ENCODE peak calls at places on chromosomes 16 and 17, in six cellular contexts. Z, A, P, O, T and V are unnamed samples.

GRCh38 chr17:57604771-57605733 is 140.0 kb downstream of the CCDC182 start:
- DNase-seq in T (peak), P (no peak), O (peak), Z (peak), A (no peak), V (no peak)

GRCh38 chr16:48607056-48607825 is 2.7 kb downstream of the N4BP1 start:
- DNase-seq in T (no peak), P (no peak), A (peak), O (no peak), Z (no peak), V (peak)

GRCh38 chr16:86669937-86670772 is 91.8 kb downstream of the FOXL1 start:
- DNase-seq in Z (no peak), P (no peak), A (no peak), T (no peak), O (no peak), V (no peak)

GRCh38 chr17:74113326-74113725 is 90.2 kb upstream of the RPL38 start:
- DNase-seq in A (no peak), T (no peak), P (no peak), O (no peak), Z (no peak), V (no peak)

GRCh38 chr17:29050176-29050575 is 7.2 kb downstream of the PIPOX start:
- DNase-seq in P (no peak), A (no peak), O (no peak), Z (no peak), T (no peak), V (no peak)

GRCh38 chr17:80773243-80773991 is 218.2 kb upstream of the CHMP6 start:
- DNase-seq in T (peak), P (no peak), A (no peak), O (no peak), Z (no peak), V (no peak)

GRCh38 chr16:12354296-12354818 is 377.8 kb downstream of the SNX29 start:
- DNase-seq in T (no peak), A (no peak), Z (no peak), P (no peak), O (no peak), V (no peak)

GRCh38 chr16:49443576-49443975 is 70.0 kb downstream of the C16orf78 start:
- DNase-seq in O (no peak), T (no peak), P (no peak), Z (no peak), A (no peak), V (no peak)

GRCh38 chr16:53482123-53482522 is 20.9 kb downstream of the AKTIP start:
- DNase-seq in O (no peak), Z (no peak), A (no peak), T (no peak), P (no peak), V (no peak)

GRCh38 chr17:2244545-2245525 is 58.8 kb downstream of the SMG6 start:
- DNase-seq in P (peak), Z (peak), O (peak), T (peak), A (peak), V (peak)

GRCh38 chr17:80781851-80782277 is 209.8 kb upstream of the CHMP6 start:
- DNase-seq in P (no peak), Z (no peak), A (no peak), O (no peak), T (peak), V (no peak)

GRCh38 chr17:6427284-6427781 is 7.6 kb downstream of the AIPL1 start:
- DNase-seq in T (no peak), P (no peak), A (peak), Z (peak), O (no peak), V (peak)

GRCh38 chr16:81880816-81881215 is 101.7 kb downstream of the PLCG2 start:
- DNase-seq in O (no peak), A (no peak), Z (no peak), P (no peak), T (no peak), V (no peak)

GRCh38 chr16:13305019-13305755 is 403.8 kb downstream of the SHISA9 start:
- DNase-seq in T (no peak), O (no peak), Z (no peak), A (no peak), P (no peak), V (peak)

GRCh38 chr16:49108611-49109010 is 173.0 kb downstream of the CBLN1 start:
- DNase-seq in O (no peak), Z (no peak), T (no peak), P (no peak), A (no peak), V (no peak)

GRCh38 chr16:12942861-12943260 is 41.5 kb downstream of the SHISA9 start:
- DNase-seq in Z (no peak), A (no peak), O (no peak), P (no peak), T (no peak), V (no peak)

GRCh38 chr17:48095611-48096010 is 5.7 kb downstream of the CBX1 start:
- DNase-seq in Z (no peak), T (no peak), P (no peak), A (no peak), O (no peak), V (no peak)

GRCh38 chr16:31467151-31467550 is 4.8 kb upstream of the TGFB1I1 start:
- DNase-seq in Z (peak), T (peak), A (no peak), P (no peak), O (peak), V (no peak)

GRCh38 chr17:73492125-73492801 is 152.0 kb downstream of the SDK2 start:
- DNase-seq in A (no peak), Z (no peak), P (no peak), T (no peak), O (no peak), V (no peak)

GRCh38 chr16:77745972-77746371 is 23.7 kb downstream of the NUDT7 start:
- DNase-seq in T (no peak), O (no peak), Z (no peak), P (no peak), A (no peak), V (no peak)

GRCh38 chr17:33055746-33056145 is 64.1 kb downstream of the SPACA3 start:
- DNase-seq in T (no peak), A (no peak), Z (no peak), P (no peak), O (no peak), V (no peak)

GRCh38 chr17:33056392-33057146 is 64.9 kb downstream of the SPACA3 start:
- DNase-seq in T (no peak), O (no peak), A (no peak), Z (no peak), P (no peak), V (no peak)

GRCh38 chr17:33052856-33053255 is 61.2 kb downstream of the SPACA3 start:
- DNase-seq in Z (no peak), T (no peak), P (no peak), A (no peak), O (no peak), V (no peak)

GRCh38 chr17:33055171-33055611 is 63.5 kb downstream of the SPACA3 start:
- DNase-seq in P (no peak), O (no peak), Z (no peak), A (no peak), T (no peak), V (no peak)

DNA sequence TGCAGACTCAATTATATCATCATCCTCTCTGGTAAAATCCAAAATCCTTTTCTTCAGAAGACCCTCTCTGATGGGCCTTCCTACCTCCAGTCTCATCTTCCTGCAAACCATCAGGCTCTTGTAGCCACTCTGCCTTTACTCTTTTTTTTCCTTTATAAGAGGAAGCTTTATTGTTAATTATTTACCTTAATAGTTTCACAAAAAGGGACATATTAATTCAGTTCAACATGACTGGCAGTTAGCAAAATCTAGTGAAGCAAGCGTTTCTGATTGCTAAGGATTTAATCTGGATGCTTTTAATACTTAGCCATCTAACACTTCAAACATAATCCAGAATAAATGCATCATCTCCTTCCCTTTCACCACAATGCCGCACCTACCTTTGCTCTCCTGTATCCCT is 62.0 kb downstream of the SPACA3 start:
- DNase-seq in T (no peak), Z (no peak), A (no peak), O (no peak), P (no peak), V (no peak)
- TF ChIP-seq CTCF in T (no peak), Z (no peak), A (no peak), O (no peak), P (no peak), V (no peak)

GRCh38 chr16:72752004-72752695 is 295.8 kb downstream of the ZFHX3 start:
- DNase-seq in A (no peak), P (no peak), T (no peak), O (no peak), Z (no peak), V (no peak)
- TF ChIP-seq CTCF in A (no peak), P (no peak), T (no peak), O (no peak), Z (no peak), V (no peak)

GRCh38 chr16:85140455-85141012 is 28.3 kb upstream of the CIBAR2 start:
- DNase-seq in O (no peak), Z (no peak), P (no peak), T (no peak), A (no peak), V (no peak)
- TF ChIP-seq CTCF in O (no peak), Z (no peak), P (no peak), T (no peak), A (no peak), V (no peak)

GRCh38 chr17:18949566-18949965 is 2.4 kb upstream of the SLC5A10 start:
- DNase-seq in Z (no peak), O (no peak), P (no peak), A (no peak), T (no peak), V (no peak)

GRCh38 chr17:18950944-18951905 is 740 bp upstream of the SLC5A10 start:
- DNase-seq in O (no peak), T (no peak), P (no peak), Z (no peak), A (no peak), V (no peak)

GRCh38 chr17:18953231-18953728 is 1.3 kb downstream of the SLC5A10 start:
- DNase-seq in P (no peak), O (peak), A (no peak), Z (no peak), T (no peak), V (no peak)

GRCh38 chr17:18954321-18954720 is 2.4 kb downstream of the SLC5A10 start:
- DNase-seq in T (no peak), Z (no peak), P (no peak), O (peak), A (no peak), V (no peak)

DNA sequence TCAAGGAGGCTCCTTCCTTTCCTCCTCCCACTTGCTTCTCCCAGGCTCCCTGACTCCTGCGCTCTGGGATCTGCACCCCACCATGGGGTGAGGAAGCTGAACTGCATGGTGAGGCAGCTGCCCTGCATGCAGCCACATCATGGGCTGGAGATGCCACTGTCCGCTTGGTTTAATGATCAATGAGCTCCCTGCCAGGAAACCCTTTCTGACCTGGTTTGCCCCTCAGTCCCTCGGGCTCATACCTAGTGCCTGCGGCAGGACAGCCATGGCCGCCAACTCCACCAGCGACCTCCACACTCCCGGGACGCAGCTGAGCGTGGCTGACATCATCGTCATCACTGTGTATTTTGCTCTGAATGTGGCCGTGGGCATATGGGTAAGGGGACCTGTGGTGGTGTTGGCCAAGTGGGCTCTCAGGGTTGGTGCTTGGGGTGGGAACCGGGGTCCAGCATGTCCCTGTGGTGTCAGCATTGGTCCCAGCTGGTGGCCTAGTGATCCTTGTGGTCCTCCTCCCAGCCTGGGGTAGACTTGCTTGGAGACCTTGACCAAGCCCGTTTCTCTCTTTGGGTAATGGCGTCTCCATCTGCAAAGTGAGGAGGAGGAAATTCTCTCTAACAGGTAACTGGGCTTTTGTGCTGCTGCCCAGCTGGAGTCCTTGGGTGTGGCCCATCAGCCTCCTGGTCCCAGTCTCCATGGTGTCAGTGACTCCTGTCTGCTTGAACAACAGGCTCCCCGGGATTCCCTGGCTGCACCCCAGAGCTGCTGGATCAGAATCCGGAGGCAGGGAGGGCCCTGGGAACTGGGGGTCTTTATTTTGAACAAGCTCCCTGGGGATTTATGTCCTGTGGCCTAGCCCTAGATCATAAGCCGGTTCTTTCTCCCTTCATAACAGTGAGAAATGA is at the start of gene SLC5A10:
- DNase-seq in Z (no peak), A (no peak), P (no peak), O (peak), T (no peak), V (no peak)
- TF ChIP-seq CTCF in Z (no peak), A (peak), P (no peak), O (no peak), T (no peak), V (no peak)

GRCh38 chr16:2785101-2785991 is 2.0 kb downstream of the PRSS33 start:
- DNase-seq in O (peak), Z (peak), T (peak), A (no peak), P (peak), V (no peak)
- TF ChIP-seq CTCF in O (no peak), Z (no peak), T (no peak), A (peak), P (no peak), V (no peak)

DNA sequence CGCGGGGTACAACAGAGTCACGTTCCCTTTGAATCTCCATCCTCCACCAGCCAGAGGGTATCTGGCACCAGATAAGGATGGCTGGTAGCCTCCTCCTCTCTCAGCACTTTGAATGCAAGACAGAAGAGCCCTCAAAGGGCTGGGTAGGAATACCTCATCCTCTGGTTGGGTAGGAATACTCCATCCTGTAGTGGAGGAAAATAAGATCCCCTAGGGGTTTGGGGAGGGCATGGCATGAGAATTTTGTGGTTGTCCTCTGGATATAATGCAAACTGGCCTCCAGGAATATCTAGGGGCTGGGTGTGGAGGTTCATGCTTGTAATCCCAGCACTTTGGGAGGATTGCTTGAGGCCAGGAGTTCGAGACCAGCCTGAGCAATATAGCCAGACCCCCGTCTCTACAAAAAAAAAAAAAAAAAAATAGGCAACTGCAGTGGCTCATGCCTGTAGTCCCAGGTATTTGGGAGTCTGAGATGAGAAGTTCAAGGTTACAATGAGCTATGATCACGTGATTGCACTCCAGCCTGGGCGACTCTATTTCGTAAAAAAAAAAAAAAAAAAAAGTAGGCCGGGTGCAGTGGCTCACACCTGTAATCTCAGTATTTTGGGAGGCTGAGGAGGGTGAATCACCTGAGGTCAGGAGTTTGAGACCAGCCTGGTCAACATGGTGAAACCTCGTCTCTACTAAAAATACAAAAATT is 2.7 kb downstream of the IGFBP4 start:
- DNase-seq in T (no peak), O (no peak), Z (no peak), P (no peak), A (no peak), V (no peak)
- TF ChIP-seq CTCF in T (peak), O (no peak), Z (no peak), P (no peak), A (peak), V (peak)

DNA sequence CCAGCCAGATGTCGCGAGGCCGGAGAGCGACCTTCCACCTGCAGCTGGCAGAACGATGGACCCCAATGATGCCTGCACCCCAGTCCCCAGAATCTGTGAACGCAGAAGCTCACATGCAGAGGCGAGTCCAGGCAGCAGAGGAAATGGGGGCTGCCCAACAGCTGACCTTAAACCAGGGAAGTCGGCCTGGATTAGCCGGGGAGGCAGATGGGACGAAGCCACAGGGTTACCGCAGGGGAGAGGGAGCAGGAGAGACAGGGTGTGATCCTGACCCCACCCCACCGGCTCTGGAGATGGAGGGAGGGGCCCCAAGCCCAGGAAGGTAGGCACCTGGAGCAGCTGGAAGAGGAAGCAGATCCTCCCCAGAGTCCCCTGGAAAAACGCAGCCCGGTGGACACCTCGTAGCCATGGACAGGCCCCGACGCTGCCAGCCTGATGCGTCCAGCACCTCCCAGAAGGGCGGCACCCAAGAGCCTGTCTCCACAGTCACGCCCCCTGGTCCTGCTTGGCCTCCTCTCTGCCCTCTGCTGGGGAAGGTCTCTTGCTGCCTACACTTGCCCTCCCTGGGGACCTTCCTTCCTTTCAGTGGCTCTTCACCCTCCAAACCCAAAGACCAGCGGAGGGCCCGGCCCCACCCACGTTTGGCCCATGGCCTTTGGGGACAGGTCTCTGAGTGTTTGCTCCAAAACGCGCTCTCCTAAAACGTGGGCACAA is 37.3 kb downstream of the PIEZO1 start:
- DNase-seq in O (no peak), P (no peak), A (no peak), Z (peak), T (no peak), V (peak)
- TF ChIP-seq CTCF in O (no peak), P (no peak), A (peak), Z (peak), T (no peak), V (peak)

DNA sequence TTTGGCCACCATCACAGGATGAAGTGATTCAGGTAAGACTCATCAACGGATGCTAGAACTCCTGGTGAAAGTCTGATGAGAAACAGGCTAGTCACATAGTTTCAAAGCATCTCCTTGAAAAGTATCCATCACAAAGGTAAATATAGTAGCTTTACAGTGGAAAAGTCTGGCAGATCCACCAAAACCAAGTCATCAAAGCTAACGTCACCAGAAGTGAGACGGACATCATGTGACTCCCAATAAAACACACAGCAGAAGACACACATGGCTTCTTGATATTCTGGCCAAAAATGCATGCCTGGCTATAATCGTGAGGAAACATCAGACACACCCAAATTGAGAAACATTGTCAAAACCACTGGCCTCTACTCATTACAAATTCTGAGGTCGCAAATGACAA is 17.9 kb upstream of the TRPV3 start:
- DNase-seq in O (no peak), A (peak), Z (no peak), P (no peak), T (no peak), V (peak)
- TF ChIP-seq CTCF in O (no peak), A (no peak), Z (no peak), P (no peak), T (no peak), V (no peak)

GRCh38 chr17:58998871-58999270 is 107.8 kb downstream of the TRIM37 start:
- DNase-seq in T (no peak), O (no peak), P (no peak), Z (no peak), A (no peak), V (no peak)

GRCh38 chr17:58995247-58995940 is 111.3 kb downstream of the TRIM37 start:
- DNase-seq in P (no peak), T (no peak), A (peak), O (no peak), Z (no peak), V (no peak)

GRCh38 chr17:59000022-59000421 is 106.7 kb downstream of the TRIM37 start:
- DNase-seq in Z (no peak), T (no peak), O (no peak), A (no peak), P (no peak), V (no peak)

GRCh38 chr17:58997756-58998553 is 108.7 kb downstream of the TRIM37 start:
- DNase-seq in O (no peak), Z (no peak), A (no peak), T (no peak), P (no peak), V (no peak)

GRCh38 chr17:58996968-58997367 is 109.7 kb downstream of the TRIM37 start:
- DNase-seq in P (no peak), Z (no peak), O (no peak), A (no peak), T (no peak), V (no peak)
- TF ChIP-seq CTCF in P (no peak), Z (no peak), O (no peak), A (no peak), T (no peak), V (no peak)